ENCODE peak calls at places on chromosomes 1 and 21, in four cellular contexts. B, S, R and A are unnamed samples. For H3K4me1, the result is how much of the 10 kb centered on the place peaks cover.

GRCh38 chr1:10888289-10888688 is 91.8 kb upstream of the CASZ1 start:
- DNase-seq in B (no peak), S (no peak), R (no peak), A (no peak)

GRCh38 chr1:235919127-235919796 is 52.6 kb upstream of the LYST start:
- DNase-seq in B (no peak), S (no peak), R (peak), A (no peak)

GRCh38 chr21:45695086-45695485 is 51.6 kb downstream of the PCBP3 start:
- DNase-seq in B (peak), S (no peak), R (peak), A (no peak)

GRCh38 chr1:169072945-169073725 is 33.4 kb upstream of the ATP1B1 start:
- DNase-seq in B (no peak), S (no peak), R (no peak), A (no peak)

GRCh38 chr1:25204797-25205441 is 27.4 kb downstream of the SYF2 start:
- DNase-seq in B (peak), S (no peak), R (peak), A (no peak)

GRCh38 chr1:68046885-68047658 is 3.4 kb downstream of the DIRAS3 start:
- DNase-seq in B (no peak), S (no peak), R (no peak), A (no peak)

GRCh38 chr1:228272831-228273571 is 65.2 kb downstream of the OBSCN start:
- DNase-seq in B (no peak), S (no peak), R (no peak), A (peak)

GRCh38 chr1:174954686-174955669 is 44.8 kb upstream of the CACYBP start:
- DNase-seq in B (no peak), S (no peak), R (no peak), A (no peak)

GRCh38 chr1:30957560-30958222 is 49.1 kb upstream of the SDC3 start:
- DNase-seq in B (no peak), S (no peak), R (no peak), A (no peak)

GRCh38 chr21:44313451-44313850 is 13.6 kb downstream of the PFKL start:
- DNase-seq in B (no peak), S (no peak), R (no peak), A (no peak)

GRCh38 chr1:200363200-200363933 is 46.5 kb downstream of the ZNF281 start:
- DNase-seq in B (no peak), S (no peak), R (no peak), A (no peak)

GRCh38 chr1:13617773-13618172 is 34.1 kb downstream of the PDPN start:
- DNase-seq in B (no peak), S (no peak), R (no peak), A (no peak)

GRCh38 chr1:210764536-210764935 is 369.4 kb downstream of the KCNH1 start:
- DNase-seq in B (no peak), S (no peak), R (no peak), A (no peak)

GRCh38 chr1:31679091-31679490 is 24.7 kb downstream of the COL16A1 start:
- DNase-seq in B (no peak), S (no peak), R (no peak), A (no peak)

GRCh38 chr1:21220815-21221214 is 44.1 kb upstream of the EIF4G3 start:
- DNase-seq in B (no peak), S (no peak), R (no peak), A (no peak)

GRCh38 chr1:172719694-172720138 is 60.8 kb downstream of the FASLG start:
- DNase-seq in B (peak), S (no peak), R (peak), A (no peak)

GRCh38 chr21:31557421-31557955 is 102.0 kb upstream of the SOD1 start:
- DNase-seq in B (peak), S (peak), R (no peak), A (no peak)

GRCh38 chr21:46018615-46019014 is 37.0 kb downstream of the COL6A1 start:
- DNase-seq in B (no peak), S (no peak), R (no peak), A (no peak)

GRCh38 chr1:209409786-209410185 is 173.7 kb upstream of the CAMK1G start:
- DNase-seq in B (no peak), S (no peak), R (peak), A (no peak)

GRCh38 chr1:211610779-211611556 is 32.0 kb upstream of the SLC30A1 start:
- DNase-seq in B (no peak), S (peak), R (no peak), A (peak)

GRCh38 chr21:25457411-25457810 is 149.9 kb downstream of the MRPL39 start:
- DNase-seq in B (no peak), S (no peak), R (peak), A (no peak)

GRCh38 chr1:24954022-24954421 is 23.9 kb upstream of the RUNX3 start:
- DNase-seq in B (no peak), S (no peak), R (no peak), A (no peak)

GRCh38 chr1:8698937-8699447 is 118.4 kb downstream of the RERE start:
- DNase-seq in B (no peak), S (no peak), R (no peak), A (no peak)

GRCh38 chr1:111959436-111959835 is 30.0 kb downstream of the KCND3 start:
- DNase-seq in B (no peak), S (no peak), R (no peak), A (no peak)

GRCh38 chr1:3566951-3567350 is 44.4 kb downstream of the MEGF6 start:
- DNase-seq in B (no peak), S (no peak), R (no peak), A (no peak)

GRCh38 chr1:38183094-38183493 is 136.5 kb upstream of the POU3F1 start:
- DNase-seq in B (peak), S (no peak), R (no peak), A (no peak)

GRCh38 chr21:24217141-24217540 is 1390.1 kb downstream of the MRPL39 start:
- DNase-seq in B (no peak), S (no peak), R (no peak), A (no peak)

GRCh38 chr1:200780545-200781444 is 42.1 kb downstream of the CAMSAP2 start:
- DNase-seq in B (peak), S (no peak), R (peak), A (no peak)

GRCh38 chr21:34133802-34134201 is 60.4 kb downstream of the MRPS6 start:
- DNase-seq in B (peak), S (no peak), R (no peak), A (no peak)

GRCh38 chr1:61089338-61089737 is 7.0 kb downstream of the NFIA start:
- DNase-seq in B (no peak), S (no peak), R (no peak), A (no peak)

GRCh38 chr1:59645893-59646292 is 168.9 kb upstream of the HOOK1 start:
- DNase-seq in B (no peak), S (no peak), R (no peak), A (no peak)

GRCh38 chr1:160884091-160884490 is 889 bp downstream of the ITLN1 start:
- DNase-seq in B (no peak), S (no peak), R (no peak), A (no peak)

GRCh38 chr1:160884579-160884978 is 401 bp downstream of the ITLN1 start:
- DNase-seq in B (peak), S (no peak), R (no peak), A (no peak)

GRCh38 chr1:160888926-160889325 is 3.9 kb upstream of the ITLN1 start:
- DNase-seq in B (no peak), S (no peak), R (no peak), A (no peak)

GRCh38 chr1:160883586-160883985 is 1.4 kb downstream of the ITLN1 start:
- DNase-seq in B (no peak), S (no peak), R (no peak), A (no peak)

GRCh38 chr1:160885080-160885479 is at the start of gene ITLN1:
- DNase-seq in B (no peak), S (no peak), R (no peak), A (no peak)
- H3K4me1 ChIP-seq in B (under half), S (under half), R (under half), A (under half)

GRCh38 chr1:153773004-153773921 is 1.9 kb upstream of the SLC27A3 start:
- DNase-seq in B (no peak), S (no peak), R (no peak), A (no peak)

GRCh38 chr1:153775432-153776311 is 465 bp downstream of the SLC27A3 start:
- DNase-seq in B (peak), S (peak), R (peak), A (peak)

GRCh38 chr1:153771841-153772593 is 3.2 kb upstream of the SLC27A3 start:
- DNase-seq in B (peak), S (no peak), R (no peak), A (peak)

GRCh38 chr1:153774780-153775431 is at the start of gene SLC27A3:
- DNase-seq in B (peak), S (peak), R (no peak), A (peak)

DNA sequence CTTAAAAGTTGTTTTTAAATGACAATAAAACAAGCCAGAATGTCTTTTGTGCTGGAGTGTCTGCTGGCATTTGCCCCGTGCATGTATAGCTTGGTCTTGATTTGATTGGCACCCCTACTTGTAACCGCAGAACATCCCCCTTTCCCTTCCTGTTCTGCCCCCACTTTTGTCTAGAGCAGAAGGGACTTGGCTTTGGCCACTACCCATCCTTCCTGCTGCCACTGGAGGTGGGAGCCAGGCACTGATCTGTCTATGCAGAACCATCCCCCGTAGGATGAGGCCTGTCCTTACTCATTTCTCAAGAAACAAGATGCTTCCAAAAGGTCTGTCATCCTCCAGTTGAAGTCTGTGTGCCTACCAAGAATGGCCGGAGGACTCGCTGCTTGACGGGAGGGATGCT is 1.2 kb upstream of the SLC27A3 start:
- DNase-seq in B (no peak), S (no peak), R (no peak), A (no peak)
- H3K4me1 ChIP-seq in B (under half), S (under half), R (under half), A (half or more)

GRCh38 chr21:41364308-41364707 is 2.5 kb downstream of the MX2 start:
- DNase-seq in B (no peak), S (no peak), R (no peak), A (no peak)
- H3K4me1 ChIP-seq in B (under half), S (under half), R (under half), A (half or more)

GRCh38 chr1:201850053-201850397 is 21.1 kb downstream of the IPO9 start:
- DNase-seq in B (no peak), S (no peak), R (peak), A (no peak)

GRCh38 chr1:201848230-201848629 is 19.3 kb downstream of the IPO9 start:
- DNase-seq in B (no peak), S (no peak), R (no peak), A (no peak)

GRCh38 chr1:201845331-201846083 is 16.6 kb downstream of the IPO9 start:
- DNase-seq in B (no peak), S (no peak), R (peak), A (no peak)

GRCh38 chr1:201849372-201850052 is 20.6 kb downstream of the IPO9 start:
- DNase-seq in B (no peak), S (no peak), R (no peak), A (no peak)

DNA sequence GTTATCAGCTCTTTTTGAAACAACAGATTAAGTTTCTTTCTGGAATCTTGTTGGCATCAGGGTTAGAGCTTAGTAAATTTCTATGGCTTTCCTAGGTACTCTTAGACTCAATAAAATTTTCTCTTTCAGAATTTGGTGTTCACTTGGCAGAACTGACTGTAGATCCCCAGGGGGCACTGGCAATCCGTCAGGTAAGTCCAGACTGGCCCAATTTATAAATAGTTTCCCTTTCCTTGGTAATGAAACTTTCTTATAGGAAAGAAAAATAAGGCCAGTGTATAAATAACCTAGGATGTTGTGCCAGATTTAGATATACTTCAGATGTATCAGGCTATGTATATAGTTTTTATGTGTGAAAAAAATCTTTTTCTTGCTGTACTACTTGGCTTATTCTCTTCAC is 18.2 kb downstream of the IPO9 start:
- DNase-seq in B (no peak), S (no peak), R (no peak), A (no peak)
- H3K4me1 ChIP-seq in B (under half), S (under half), R (under half), A (under half)

DNA sequence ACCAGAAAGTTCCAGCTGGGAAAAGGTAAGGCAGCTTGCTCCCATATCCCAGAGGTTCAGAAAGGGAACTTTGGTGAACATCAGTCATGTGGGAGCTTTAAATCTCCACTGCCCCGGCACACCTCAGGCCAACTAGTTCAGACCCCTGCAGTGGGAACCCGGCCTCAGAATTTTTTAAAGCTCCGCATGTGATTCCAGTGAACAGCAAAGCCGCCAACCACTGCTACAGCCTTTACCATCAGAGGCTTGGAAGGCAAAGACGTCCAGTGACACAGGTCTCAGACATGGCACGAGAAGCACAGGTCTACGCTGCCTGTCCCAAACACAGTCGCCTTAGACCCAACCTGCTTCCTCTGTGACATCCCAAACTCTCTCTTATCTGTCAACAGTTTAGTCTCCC is 31.0 kb downstream of the SETD4 start:
- DNase-seq in B (no peak), S (no peak), R (no peak), A (no peak)
- H3K4me1 ChIP-seq in B (under half), S (under half), R (under half), A (under half)

GRCh38 chr21:14753069-14753465 is 207.0 kb upstream of the SAMSN1 start:
- DNase-seq in B (no peak), S (no peak), R (no peak), A (no peak)
- H3K4me1 ChIP-seq in B (under half), S (under half), R (under half), A (under half)

DNA sequence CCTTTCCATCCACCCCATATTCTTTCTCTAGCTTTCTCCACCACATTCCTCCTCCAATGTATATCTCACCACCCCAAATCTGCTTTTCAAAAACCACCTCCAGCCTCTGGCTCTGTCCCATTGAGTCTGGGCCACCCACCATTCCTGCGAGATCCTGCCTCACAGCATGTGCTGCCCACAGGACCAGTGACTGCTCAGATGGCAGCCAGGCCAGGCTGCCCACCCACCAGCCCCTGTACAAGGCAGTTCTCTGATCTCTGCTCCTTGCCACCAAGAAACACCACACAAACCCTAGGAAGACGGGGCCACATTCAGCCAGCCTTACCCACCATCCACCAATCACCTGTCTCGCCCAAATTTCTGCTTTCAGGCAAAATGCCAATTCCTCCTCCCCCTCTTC is 53.7 kb downstream of the PLEKHA6 start:
- DNase-seq in B (no peak), S (no peak), R (no peak), A (no peak)
- H3K4me1 ChIP-seq in B (under half), S (under half), R (under half), A (under half)